ENCODE peak calls at places on chromosomes 3 and 15, in seven cellular contexts. P, V, Q, Y, O, X and M are unnamed samples.

GRCh38 chr3:186790261-186790981 is 7.0 kb downstream of the EIF4A2 start:
- DNase-seq in P (no peak), V (no peak), Q (peak; percentile 54), Y (peak; percentile 40), O (no peak), X (peak; percentile 64), M (no peak)

GRCh38 chr15:63049747-63050439 is 7.3 kb downstream of the TPM1 start:
- DNase-seq in P (no peak), V (no peak), Q (no peak), Y (no peak), O (no peak), X (no peak), M (no peak)

GRCh38 chr3:139128803-139129202 is 84.1 kb upstream of the PRR23C start:
- DNase-seq in P (no peak), V (no peak), Q (no peak), Y (no peak), O (no peak), X (no peak), M (peak; percentile 39)

GRCh38 chr3:73453676-73454075 is 171.1 kb downstream of the PDZRN3 start:
- DNase-seq in P (no peak), V (no peak), Q (no peak), Y (no peak), O (no peak), X (peak; percentile 22), M (no peak)

GRCh38 chr3:36697397-36698001 is 66.9 kb downstream of the DCLK3 start:
- DNase-seq in P (no peak), V (no peak), Q (no peak), Y (peak; percentile 21), O (no peak), X (no peak), M (peak; percentile 89)

GRCh38 chr3:46209751-46210470 is 1.8 kb upstream of the CCR1 start:
- DNase-seq in P (no peak), V (no peak), Q (peak; percentile 4), Y (no peak), O (no peak), X (no peak), M (peak; percentile 84)

GRCh38 chr15:78204351-78205309 is 29.7 kb downstream of the ACSBG1 start:
- DNase-seq in P (no peak), V (peak; percentile 41), Q (no peak), Y (no peak), O (no peak), X (peak; percentile 77), M (no peak)

GRCh38 chr15:76979331-76979925 is 15.5 kb upstream of the PSTPIP1 start:
- DNase-seq in P (no peak), V (no peak), Q (no peak), Y (no peak), O (no peak), X (no peak), M (no peak)

GRCh38 chr15:58738051-58738707 is 11.3 kb downstream of the ADAM10 start:
- DNase-seq in P (no peak), V (no peak), Q (no peak), Y (no peak), O (no peak), X (peak; percentile 50), M (no peak)

GRCh38 chr3:79490165-79491028 is 277.4 kb downstream of the ROBO1 start:
- DNase-seq in P (no peak), V (peak; percentile 13), Q (no peak), Y (peak; percentile 29), O (peak; percentile 23), X (peak; percentile 95), M (no peak)

GRCh38 chr3:153927107-153927506 is 194.1 kb upstream of the ARHGEF26 start:
- DNase-seq in P (no peak), V (no peak), Q (peak; percentile 36), Y (peak; percentile 41), O (no peak), X (peak; percentile 83), M (no peak)

GRCh38 chr3:196198771-196199753 is 12.1 kb downstream of the ZDHHC19 start:
- DNase-seq in P (no peak), V (no peak), Q (no peak), Y (peak; percentile 64), O (no peak), X (no peak), M (no peak)

GRCh38 chr15:45640610-45641009 is 5.8 kb downstream of the SQOR start:
- DNase-seq in P (no peak), V (no peak), Q (no peak), Y (no peak), O (no peak), X (peak; percentile 74), M (no peak)

GRCh38 chr3:182989566-182989965 is 9.2 kb upstream of the DCUN1D1 start:
- DNase-seq in P (no peak), V (no peak), Q (no peak), Y (no peak), O (no peak), X (no peak), M (no peak)

GRCh38 chr3:11168881-11169805 is 14.8 kb downstream of the HRH1 start:
- DNase-seq in P (no peak), V (no peak), Q (no peak), Y (no peak), O (no peak), X (peak; percentile 50), M (no peak)

GRCh38 chr3:145889730-145890129 is 271.3 kb downstream of the PLOD2 start:
- DNase-seq in P (no peak), V (no peak), Q (no peak), Y (no peak), O (no peak), X (no peak), M (no peak)

GRCh38 chr3:156509209-156510174 is 45.4 kb downstream of the SSR3 start:
- DNase-seq in P (no peak), V (no peak), Q (peak; percentile 84), Y (peak; percentile 85), O (no peak), X (peak; percentile 76), M (no peak)

GRCh38 chr3:46578973-46579755 is 13.1 kb upstream of the LRRC2 start:
- DNase-seq in P (no peak), V (no peak), Q (no peak), Y (no peak), O (no peak), X (no peak), M (no peak)

GRCh38 chr3:185900228-185900627 is 37.6 kb downstream of the TRA2B start:
- DNase-seq in P (no peak), V (no peak), Q (peak; percentile 49), Y (no peak), O (no peak), X (peak; percentile 82), M (no peak)

GRCh38 chr3:30313840-30314239 is 292.6 kb upstream of the TGFBR2 start:
- DNase-seq in P (no peak), V (no peak), Q (no peak), Y (no peak), O (no peak), X (no peak), M (no peak)

GRCh38 chr15:98727115-98728040 is 79.0 kb downstream of the IGF1R start:
- DNase-seq in P (no peak), V (peak; percentile 85), Q (no peak), Y (peak; percentile 90), O (peak; percentile 81), X (peak; percentile 96), M (peak; percentile 94)

DNA sequence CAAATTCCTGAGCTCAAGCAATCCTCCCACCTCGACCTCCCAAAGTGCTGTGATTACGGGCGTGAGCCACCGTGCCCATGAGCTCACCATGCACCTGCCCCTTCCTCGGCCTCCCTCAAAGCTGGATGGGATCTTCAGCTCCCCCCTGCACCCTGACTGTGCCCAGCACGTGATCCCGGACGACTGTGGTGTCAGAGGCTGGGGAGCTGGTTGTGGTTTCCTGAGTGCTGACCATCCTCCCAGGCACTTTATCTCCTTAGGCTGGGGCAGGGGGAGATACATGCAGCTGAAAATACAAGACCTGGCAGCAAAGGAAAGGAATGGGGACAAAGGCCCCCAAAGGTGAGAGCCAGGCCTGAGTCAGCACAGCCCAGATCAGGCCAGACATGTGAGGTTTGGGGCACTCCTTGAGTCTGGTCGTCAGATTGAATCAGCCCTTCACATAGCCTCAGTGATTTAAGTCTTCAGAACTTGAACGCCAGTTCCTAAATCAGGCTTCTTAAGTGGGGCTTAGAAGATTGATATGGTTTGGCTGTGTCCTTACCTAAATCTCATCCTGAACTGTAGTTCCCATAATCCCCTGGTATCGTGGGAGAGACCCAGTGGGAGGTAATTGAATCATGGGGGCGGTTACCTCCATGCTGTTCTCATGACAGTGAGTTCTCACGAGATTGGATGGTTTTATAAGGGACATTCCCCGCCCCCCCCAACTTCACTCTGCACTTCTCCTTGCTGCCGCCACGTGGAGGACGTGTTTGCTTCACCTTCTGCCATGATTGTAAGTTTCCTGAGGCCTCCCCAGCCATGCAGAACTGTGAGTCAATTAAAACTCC is 35.8 kb downstream of the PRKCD start:
- DNase-seq in P (no peak), V (no peak), Q (peak; percentile 93), Y (peak; percentile 81), O (no peak), X (peak; percentile 79), M (no peak)
- TF ChIP-seq CTCF in P (no peak), V (no peak), Q (peak; percentile 36), Y (peak; percentile 25), O (no peak), X (peak; percentile 19), M (no peak)

GRCh38 chr15:73600413-73601050 is 32.7 kb downstream of the NPTN start:
- DNase-seq in P (no peak), V (no peak), Q (no peak), Y (no peak), O (no peak), X (peak; percentile 34), M (peak; percentile 7)
- H3K4me1 ChIP-seq in P (peaks cover 15% of the 10 kb centered on the region), V (peaks cover 90% of the 10 kb centered on the region), Q (no peaks in the 10 kb centered on the region), Y (peaks cover 74% of the 10 kb centered on the region), O (peaks cover 34% of the 10 kb centered on the region), X (peaks cover 74% of the 10 kb centered on the region), M (peaks cover 99% of the 10 kb centered on the region)

GRCh38 chr15:82854554-82854953 is 45.1 kb downstream of the WHAMM start:
- DNase-seq in P (no peak), V (no peak), Q (no peak), Y (no peak), O (no peak), X (no peak), M (no peak)
- TF ChIP-seq CTCF in P (no peak), V (no peak), Q (no peak), Y (no peak), O (no peak), X (no peak), M (no peak)

GRCh38 chr3:56783644-56784451 is 17.9 kb downstream of the ARHGEF3 start:
- DNase-seq in P (peak; percentile 75), V (no peak), Q (peak; percentile 88), Y (no peak), O (no peak), X (peak; percentile 86), M (no peak)

GRCh38 chr3:56784452-56785001 is 17.2 kb downstream of the ARHGEF3 start:
- DNase-seq in P (no peak), V (no peak), Q (no peak), Y (no peak), O (no peak), X (no peak), M (no peak)

GRCh38 chr3:56787258-56787777 is 14.4 kb downstream of the ARHGEF3 start:
- DNase-seq in P (no peak), V (no peak), Q (no peak), Y (no peak), O (no peak), X (no peak), M (no peak)

GRCh38 chr3:56787784-56788256 is 13.9 kb downstream of the ARHGEF3 start:
- DNase-seq in P (peak; percentile 34), V (no peak), Q (no peak), Y (no peak), O (no peak), X (no peak), M (no peak)

DNA sequence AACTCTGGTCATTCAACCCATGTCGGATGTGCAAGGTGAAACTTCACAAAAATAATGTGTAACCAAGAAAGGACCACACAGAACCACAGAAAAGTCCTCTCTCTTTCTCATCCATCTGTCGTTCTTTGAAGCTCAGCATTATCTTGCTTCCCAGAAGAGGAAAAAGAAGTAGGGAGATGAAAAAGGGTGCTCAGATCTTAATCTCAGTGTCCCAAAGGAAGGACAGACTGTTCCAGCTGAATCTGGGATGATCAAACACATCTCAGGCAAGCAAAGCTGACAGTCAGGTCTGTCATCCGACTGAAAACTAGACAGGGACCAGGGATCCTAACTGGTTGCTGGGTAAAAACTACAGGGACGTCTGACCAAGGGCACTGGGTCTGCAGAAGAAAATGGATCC is 16.2 kb downstream of the ARHGEF3 start:
- DNase-seq in P (no peak), V (no peak), Q (no peak), Y (no peak), O (no peak), X (no peak), M (no peak)
- H3K4me1 ChIP-seq in P (peaks cover 98% of the 10 kb centered on the region), V (peaks cover 99% of the 10 kb centered on the region), Q (peaks cover 31% of the 10 kb centered on the region), Y (peaks cover 3% of the 10 kb centered on the region), O (peaks cover 25% of the 10 kb centered on the region), X (peaks cover 8% of the 10 kb centered on the region), M (peaks cover 62% of the 10 kb centered on the region)